ENCODE peak calls at places on chromosomes 6 and 20, in five cellular contexts. Q is cardiac fibroblast, C is D341Med, T is iris pigment epithelial cell, R is occipital lobe. X is an unnamed sample.
A peak's percentile ranks its signal among the peaks of the same experiment; 100 is the strongest.

GRCh38 chr6:151310852-151311767 is 71.3 kb downstream of the AKAP12 start:
- DNase-seq in Q (no peak), C (no peak), T (no peak), R (no peak), X (peak; percentile 94)

GRCh38 chr6:111720931-111721496 is 115.3 kb upstream of the TRAF3IP2 start:
- DNase-seq in Q (no peak), C (no peak), T (no peak), R (no peak), X (no peak)

GRCh38 chr6:21731411-21732031 is 138.0 kb downstream of the SOX4 start:
- DNase-seq in Q (peak; percentile 58), C (no peak), T (peak; percentile 59), R (no peak), X (no peak)

GRCh38 chr20:25090492-25091429 is 8.8 kb upstream of the VSX1 start:
- DNase-seq in Q (no peak), C (no peak), T (no peak), R (no peak), X (no peak)

GRCh38 chr6:89984926-89985743 is 90.9 kb downstream of the GJA10 start:
- DNase-seq in Q (peak; percentile 39), C (peak; percentile 83), T (peak; percentile 53), R (peak; percentile 61), X (peak; percentile 95)

GRCh38 chr6:164455835-164456234 is 853.6 kb downstream of the C6orf118 start:
- DNase-seq in Q (no peak), C (no peak), T (no peak), R (no peak), X (peak; percentile 20)

GRCh38 chr6:166007349-166008263 is 160.0 kb downstream of the TBXT start:
- DNase-seq in Q (peak; percentile 85), C (no peak), T (peak; percentile 63), R (peak; percentile 29), X (no peak)

GRCh38 chr6:72911463-72912153 is 289.7 kb downstream of the KCNQ5 start:
- DNase-seq in Q (peak; percentile 74), C (no peak), T (peak; percentile 65), R (no peak), X (peak; percentile 59)

GRCh38 chr6:30077218-30077617 is 1.6 kb upstream of the RNF39 start:
- DNase-seq in Q (no peak), C (no peak), T (no peak), R (no peak), X (no peak)

GRCh38 chr6:99821164-99821563 is 172.9 kb downstream of the MCHR2 start:
- DNase-seq in Q (no peak), C (no peak), T (no peak), R (no peak), X (no peak)

GRCh38 chr6:168742146-168742782 is 301.3 kb downstream of the SMOC2 start:
- DNase-seq in Q (no peak), C (no peak), T (no peak), R (no peak), X (no peak)

GRCh38 chr6:27279513-27280063 is 32.1 kb downstream of the PRSS16 start:
- DNase-seq in Q (no peak), C (peak; percentile 31), T (no peak), R (no peak), X (peak; percentile 29)

GRCh38 chr20:40606660-40607059 is 82.4 kb downstream of the MAFB start:
- DNase-seq in Q (peak; percentile 5), C (no peak), T (no peak), R (no peak), X (no peak)

GRCh38 chr20:35318502-35319157 is 26.4 kb upstream of the FAM83C start:
- DNase-seq in Q (peak; percentile 63), C (no peak), T (peak; percentile 95), R (no peak), X (no peak)

GRCh38 chr6:43143235-43144124 is 27.6 kb upstream of the SRF start:
- DNase-seq in Q (peak; percentile 96), C (peak; percentile 97), T (peak; percentile 88), R (peak; percentile 74), X (peak; percentile 93)

GRCh38 chr6:28758046-28758817 is 165.6 kb downstream of the TRIM27 start:
- DNase-seq in Q (peak; percentile 17), C (peak; percentile 46), T (peak; percentile 88), R (no peak), X (peak; percentile 70)

GRCh38 chr6:75488026-75488425 is 5.6 kb downstream of the FILIP1 start:
- DNase-seq in Q (peak; percentile 82), C (no peak), T (peak; percentile 79), R (no peak), X (no peak)